ENCODE peak calls at places on chromosomes 7 and 10, in five cellular contexts. O, A, V, S and H are unnamed samples.
A peak's percentile ranks its signal among the peaks of the same experiment; 100 is the strongest.

GRCh38 chr7:119256001-119256400 is 1017.0 kb upstream of the KCND2 start:
- DNase-seq in V (no peak), O (no peak), A (no peak), S (no peak), H (no peak)

GRCh38 chr10:77602913-77603528 is 34.6 kb downstream of the KCNMA1 start:
- DNase-seq in O (no peak), A (no peak), S (no peak), V (no peak), H (no peak)

GRCh38 chr10:122554576-122554975 is 6.0 kb upstream of the DMBT1 start:
- DNase-seq in O (no peak), V (no peak), A (no peak), S (no peak), H (no peak)

GRCh38 chr10:60281331-60281730 is 108.3 kb downstream of the ANK3 start:
- DNase-seq in O (no peak), V (no peak), S (no peak), A (no peak), H (no peak)

GRCh38 chr10:121080324-121080807 is 229.2 kb downstream of the WDR11 start:
- DNase-seq in O (no peak), A (no peak), S (no peak), V (no peak), H (no peak)

GRCh38 chr7:149321978-149322541 is 60.1 kb downstream of the ZNF783 start:
- DNase-seq in O (no peak), A (no peak), S (no peak), V (no peak), H (no peak)

GRCh38 chr7:140924019-140924820 is 509 bp downstream of the BRAF start:
- DNase-seq in A (peak; percentile 81), S (peak; percentile 51), O (peak; percentile 54), V (peak; percentile 64), H (no peak)

GRCh38 chr7:121547341-121548092 is 151.4 kb upstream of the FAM3C start:
- DNase-seq in A (peak; percentile 83), O (no peak), S (no peak), V (peak; percentile 80), H (no peak)

GRCh38 chr10:15150563-15150962 is 17.9 kb downstream of the NMT2 start:
- DNase-seq in V (no peak), A (no peak), O (no peak), S (no peak), H (no peak)

GRCh38 chr10:103781329-103782061 is 73.9 kb downstream of the SH3PXD2A start:
- DNase-seq in O (peak; percentile 55), A (peak; percentile 37), V (peak; percentile 74), S (no peak), H (no peak)

GRCh38 chr10:70404906-70405824 is 1.2 kb downstream of the EIF4EBP2 start:
- DNase-seq in S (no peak), V (peak; percentile 71), A (peak; percentile 44), O (peak; percentile 50), H (no peak)

GRCh38 chr10:133230023-133230319 is at the start of gene UTF1:
- DNase-seq in A (no peak), O (no peak), S (no peak), V (no peak), H (no peak)

GRCh38 chr7:149882264-149883048 is 8.7 kb downstream of the ATP6V0E2 start:
- DNase-seq in S (no peak), V (no peak), A (no peak), O (no peak), H (no peak)

GRCh38 chr10:95447733-95448132 is 113.4 kb downstream of the SORBS1 start:
- DNase-seq in V (no peak), O (no peak), A (peak; percentile 42), S (no peak), H (no peak)

GRCh38 chr7:47382200-47382599 is 199.7 kb downstream of the TNS3 start:
- DNase-seq in S (no peak), V (no peak), A (no peak), O (no peak), H (no peak)

GRCh38 chr10:1551636-1552338 is 185.5 kb downstream of the ADARB2 start:
- DNase-seq in A (no peak), O (no peak), S (no peak), V (no peak), H (no peak)

GRCh38 chr7:77935652-77936348 is 137.2 kb downstream of the PHTF2 start:
- DNase-seq in O (no peak), A (peak; percentile 25), S (no peak), V (no peak), H (no peak)

GRCh38 chr7:12713625-12714435 is 26.4 kb downstream of the ARL4A start:
- DNase-seq in S (no peak), O (no peak), A (peak; percentile 48), V (no peak), H (no peak)

GRCh38 chr7:90749262-90749661 is 153.1 kb downstream of the CDK14 start:
- DNase-seq in O (no peak), A (no peak), V (no peak), S (no peak), H (no peak)

GRCh38 chr7:101941481-101942383 is 124.3 kb downstream of the CUX1 start:
- DNase-seq in V (peak; percentile 81), A (peak; percentile 86), O (no peak), S (no peak), H (no peak)

GRCh38 chr7:157273208-157274202 is 63.3 kb upstream of the DNAJB6 start:
- DNase-seq in S (peak; percentile 33), V (peak; percentile 79), O (peak; percentile 47), A (peak; percentile 84), H (peak; percentile 89)

GRCh38 chr10:59967079-59967478 is 60.7 kb upstream of the CCDC6 start:
- DNase-seq in A (no peak), V (no peak), O (no peak), S (no peak), H (no peak)

GRCh38 chr7:128032605-128033235 is 1.5 kb upstream of the LRRC4 start:
- DNase-seq in S (no peak), O (no peak), V (no peak), A (peak; percentile 31), H (no peak)

GRCh38 chr7:122790132-122790531 is 87.4 kb upstream of the RNF148 start:
- DNase-seq in V (no peak), O (no peak), S (no peak), A (no peak), H (no peak)

GRCh38 chr7:153188161-153188560 is 428.6 kb downstream of the ACTR3B start:
- DNase-seq in V (no peak), O (no peak), S (no peak), A (no peak), H (no peak)

GRCh38 chr7:100726998-100727761 is 6.2 kb upstream of the ZAN start:
- DNase-seq in O (no peak), S (no peak), V (no peak), A (no peak), H (no peak)

GRCh38 chr7:115271332-115272235 is 349.7 kb downstream of the MDFIC start:
- DNase-seq in S (no peak), A (no peak), O (no peak), V (peak; percentile 23), H (no peak)

GRCh38 chr7:127961787-127962463 is 69.3 kb downstream of the LRRC4 start:
- DNase-seq in A (no peak), V (no peak), S (no peak), O (no peak), H (no peak)

GRCh38 chr10:14185501-14186045 is 145.2 kb downstream of the FRMD4A start:
- DNase-seq in S (no peak), O (peak; percentile 73), V (peak; percentile 94), A (peak; percentile 11), H (no peak)

GRCh38 chr10:69468771-69469129 is 17.5 kb downstream of the TSPAN15 start:
- DNase-seq in A (peak; percentile 39), O (no peak), S (no peak), V (peak; percentile 58), H (no peak)